ENCODE peak calls at places on chromosomes 16 and 17, in nine cellular contexts. U is cardiac muscle cell; Z is CD8-positive, alpha-beta memory T cell; R is neuronal stem cell; K is colonic mucosa; H is GM23338; F is IMR-90; D is ovary; L is neural progenitor cell. W is an unnamed sample. For H3K4me1 and H3K36me3, the result is how much of the 10 kb centered on the place peaks cover.

GRCh38 chr17:33892677-33893076 is 362.4 kb upstream of the CCL2 start:
- DNase-seq in L (peak), U (no peak), D (no peak), H (no peak), K (no peak), Z (no peak), R (no peak), F (no peak), W (no peak)

GRCh38 chr17:40678902-40679522 is 14.0 kb upstream of the KRT222 start:
- DNase-seq in K (no peak), L (no peak), D (no peak), R (no peak), U (no peak), H (no peak), F (no peak), Z (no peak), W (no peak)

GRCh38 chr17:4185656-4186055 is 42.7 kb downstream of the CYB5D2 start:
- DNase-seq in R (no peak), K (no peak), F (no peak), D (no peak), L (no peak), Z (no peak), U (no peak), H (no peak), W (peak)

GRCh38 chr17:43315858-43316521 is 82.2 kb upstream of the RNU2-1 start:
- DNase-seq in L (no peak), R (no peak), H (no peak), K (no peak), F (no peak), U (no peak), D (no peak), Z (no peak), W (no peak)

GRCh38 chr17:79714129-79714528 is 16.6 kb upstream of the ENPP7 start:
- DNase-seq in K (no peak), L (no peak), U (no peak), H (no peak), R (no peak), Z (no peak), D (no peak), F (no peak), W (no peak)

GRCh38 chr17:7846765-7847661 is 7.9 kb upstream of the TMEM88 start:
- DNase-seq in Z (no peak), F (no peak), U (no peak), D (peak), H (peak), L (no peak), R (no peak), K (no peak), W (peak)

GRCh38 chr17:29235904-29236303 is 10.8 kb upstream of the CRYBA1 start:
- DNase-seq in U (no peak), K (no peak), R (no peak), F (no peak), L (no peak), D (no peak), Z (no peak), H (no peak), W (no peak)

GRCh38 chr16:86740298-86740697 is 161.9 kb downstream of the FOXL1 start:
- DNase-seq in Z (no peak), L (no peak), H (no peak), F (no peak), D (no peak), R (no peak), K (no peak), U (no peak), W (no peak)

GRCh38 chr17:63356275-63356905 is 89.7 kb downstream of the CYB561 start:
- DNase-seq in H (no peak), F (peak), R (no peak), D (no peak), U (no peak), K (no peak), L (no peak), Z (no peak), W (no peak)

GRCh38 chr17:45353047-45353446 is 36.2 kb upstream of the MAP3K14 start:
- DNase-seq in U (no peak), Z (no peak), L (no peak), R (no peak), F (no peak), H (no peak), D (no peak), K (no peak), W (peak)

GRCh38 chr17:47829870-47830269 is 1.5 kb downstream of the MRPL10 start:
- DNase-seq in H (no peak), F (no peak), K (no peak), R (no peak), L (no peak), Z (peak), D (no peak), U (no peak), W (no peak)

GRCh38 chr17:179721-180379 is 1.6 kb downstream of the DOC2B start:
- DNase-seq in F (no peak), D (no peak), R (no peak), U (no peak), K (no peak), H (peak), Z (no peak), L (peak), W (no peak)

GRCh38 chr16:24255446-24256352 is at the start of gene CACNG3:
- DNase-seq in Z (peak), K (peak), U (peak), R (peak), L (peak), H (peak), F (peak), D (no peak), W (peak)

GRCh38 chr17:16217002-16217635 is at the start of gene PIGL:
- DNase-seq in K (peak), U (peak), R (peak), F (peak), L (peak), H (peak), D (peak), Z (peak), W (peak)

GRCh38 chr16:25027781-25028180 is 12.6 kb upstream of the ARHGAP17 start:
- DNase-seq in R (no peak), F (no peak), H (no peak), D (no peak), U (no peak), Z (no peak), L (no peak), K (no peak), W (no peak)

GRCh38 chr17:34980681-34981537 is 597 bp downstream of the LIG3 start:
- DNase-seq in R (peak), H (peak), F (peak), L (peak), Z (peak), U (peak), D (peak), K (peak), W (peak)

GRCh38 chr17:69047368-69048263 is 13.1 kb downstream of the ABCA9 start:
- DNase-seq in U (peak), Z (no peak), H (no peak), D (peak), R (no peak), K (peak), F (peak), L (no peak), W (no peak)

GRCh38 chr17:49260011-49260921 is 29.7 kb upstream of the PHOSPHO1 start:
- DNase-seq in Z (peak), R (peak), H (peak), F (peak), K (peak), U (peak), D (peak), L (peak), W (peak)

GRCh38 chr17:57553991-57554825 is 190.9 kb downstream of the CCDC182 start:
- DNase-seq in U (peak), R (peak), D (no peak), F (peak), Z (no peak), K (no peak), H (peak), L (peak), W (no peak)

GRCh38 chr16:17578921-17579876 is 108.4 kb upstream of the XYLT1 start:
- DNase-seq in D (peak), U (peak), F (peak), Z (peak), L (peak), R (peak), K (peak), H (peak), W (no peak)

GRCh38 chr17:46977750-46978488 is 1.1 kb downstream of the RPRML start:
- DNase-seq in K (no peak), D (no peak), H (no peak), L (peak), U (no peak), Z (no peak), F (no peak), R (no peak), W (no peak)

GRCh38 chr17:57842280-57842679 is 7.6 kb downstream of the MRPS23 start:
- DNase-seq in F (no peak), Z (no peak), R (no peak), U (no peak), K (no peak), H (no peak), D (no peak), L (no peak), W (no peak)

GRCh38 chr17:27862848-27863247 is 30.3 kb downstream of the LYRM9 start:
- DNase-seq in L (no peak), D (no peak), K (no peak), H (no peak), R (no peak), Z (no peak), U (no peak), F (no peak), W (no peak)

GRCh38 chr16:48102083-48103008 is 53.4 kb downstream of the ABCC12 start:
- DNase-seq in K (no peak), Z (no peak), F (no peak), H (no peak), D (no peak), L (no peak), R (no peak), U (no peak), W (no peak)

GRCh38 chr17:29572691-29573557 is 4.4 kb downstream of the TP53I13 start:
- DNase-seq in R (peak), L (peak), Z (peak), F (peak), U (peak), K (peak), D (peak), H (peak), W (peak)

GRCh38 chr17:50352072-50352692 is 6.3 kb downstream of the XYLT2 start:
- DNase-seq in R (no peak), D (peak), U (no peak), H (no peak), F (no peak), Z (no peak), L (no peak), K (no peak), W (peak)
- H3K27ac ChIP-seq in R (no peak), D (no peak), U (no peak), H (no peak), F (no peak), Z (no peak), L (no peak), K (no peak), W (no peak)

GRCh38 chr16:55465077-55465896 is 13.7 kb upstream of the MMP2 start:
- DNase-seq in L (peak), H (peak), K (peak), Z (peak), D (peak), U (peak), F (peak), R (peak), W (peak)

GRCh38 chr16:55468352-55468990 is 10.5 kb upstream of the MMP2 start:
- DNase-seq in U (no peak), K (no peak), L (no peak), R (no peak), H (no peak), Z (no peak), D (no peak), F (no peak), W (no peak)

GRCh38 chr16:55466209-55466608 is 12.8 kb upstream of the MMP2 start:
- DNase-seq in R (no peak), K (no peak), F (no peak), H (no peak), Z (no peak), L (no peak), D (no peak), U (no peak), W (no peak)

GRCh38 chr16:55469821-55470532 is 9.0 kb upstream of the MMP2 start:
- DNase-seq in F (no peak), K (no peak), L (peak), U (no peak), H (peak), Z (no peak), R (no peak), D (no peak), W (no peak)

GRCh38 chr16:55467898-55468297 is 11.1 kb upstream of the MMP2 start:
- DNase-seq in R (no peak), D (no peak), K (no peak), Z (no peak), L (no peak), U (no peak), H (peak), F (no peak), W (no peak)
- H3K4me1 ChIP-seq in R (under half), D (under half), K (under half), Z (under half), L (under half), U (under half), H (under half), F (under half), W (under half)

GRCh38 chr16:21962475-21962874 is 9.3 kb downstream of the UQCRC2 start:
- DNase-seq in D (no peak), K (no peak), Z (no peak), H (no peak), U (no peak), F (no peak), R (no peak), L (no peak), W (no peak)

GRCh38 chr16:21964353-21964752 is 11.2 kb downstream of the UQCRC2 start:
- DNase-seq in R (no peak), U (no peak), F (no peak), D (no peak), L (no peak), H (no peak), K (no peak), Z (no peak), W (no peak)

GRCh38 chr16:21963887-21964286 is 10.7 kb downstream of the UQCRC2 start:
- DNase-seq in L (no peak), Z (no peak), H (no peak), F (no peak), U (no peak), R (no peak), D (no peak), K (no peak), W (no peak)

GRCh38 chr16:21957687-21958346 is 4.7 kb downstream of the UQCRC2 start:
- DNase-seq in L (no peak), R (no peak), K (no peak), D (no peak), H (no peak), F (no peak), U (no peak), Z (no peak), W (no peak)

DNA sequence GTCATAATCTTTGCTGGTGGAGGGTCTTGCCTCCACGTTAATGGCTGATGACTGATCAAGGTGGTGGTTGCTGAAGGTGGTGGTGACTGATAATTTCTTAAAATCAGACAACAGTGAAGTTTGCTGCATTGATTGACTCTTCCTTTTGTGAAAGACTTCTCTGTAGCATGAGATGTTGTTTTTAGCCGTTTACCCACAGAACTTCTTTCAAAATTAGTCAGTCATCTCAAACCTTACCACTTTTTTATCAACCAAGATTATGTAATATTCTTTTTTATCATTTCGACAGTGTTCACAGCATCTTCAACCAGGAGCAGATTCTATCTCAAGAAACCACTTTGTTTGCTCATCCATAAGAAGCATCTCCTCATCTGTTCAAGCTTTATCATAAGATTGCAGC is 5.9 kb downstream of the UQCRC2 start:
- DNase-seq in U (no peak), K (no peak), L (no peak), D (no peak), F (no peak), Z (no peak), H (no peak), R (no peak), W (no peak)
- H3K36me3 ChIP-seq in U (half or more), K (half or more), L (under half), D (under half), F (under half), Z (under half), H (half or more), R (half or more), W (half or more)

DNA sequence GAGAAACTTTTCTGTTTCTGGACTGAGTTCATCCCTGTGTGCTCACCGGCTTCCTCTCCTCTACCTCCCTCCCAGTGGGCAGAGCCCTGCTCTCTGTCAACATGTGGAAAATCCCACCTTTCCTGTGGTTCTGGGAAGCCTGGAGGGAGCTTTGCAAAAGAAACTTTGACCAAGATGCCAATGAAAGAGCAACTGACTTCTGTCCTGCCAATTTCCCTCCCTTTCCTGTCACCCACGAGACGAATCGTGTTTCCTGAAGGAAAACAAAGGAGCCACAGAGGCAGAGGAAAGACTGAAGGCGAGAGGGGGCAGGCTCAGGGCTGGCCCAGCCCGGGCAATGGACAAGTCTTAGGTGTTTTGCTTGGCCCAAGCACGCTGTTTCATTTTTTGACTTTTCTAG is 82.8 kb downstream of the PLCG2 start:
- DNase-seq in D (no peak), R (no peak), Z (no peak), H (no peak), U (no peak), L (no peak), F (no peak), K (no peak), W (no peak)
- H3K27ac ChIP-seq in D (no peak), R (no peak), Z (no peak), H (no peak), U (no peak), L (no peak), F (no peak), K (no peak), W (peak)

GRCh38 chr16:56838622-56839337 is 26.2 kb upstream of the SLC12A3 start:
- DNase-seq in D (no peak), U (no peak), Z (no peak), H (no peak), K (no peak), F (no peak), R (no peak), L (no peak), W (no peak)

GRCh38 chr16:56832768-56833167 is 32.2 kb upstream of the SLC12A3 start:
- DNase-seq in F (no peak), K (no peak), D (no peak), U (no peak), H (no peak), L (no peak), R (no peak), Z (no peak), W (no peak)

GRCh38 chr16:56835330-56835729 is 29.7 kb upstream of the SLC12A3 start:
- DNase-seq in D (no peak), R (no peak), K (no peak), F (no peak), L (no peak), Z (no peak), U (no peak), H (no peak), W (no peak)

GRCh38 chr16:56833243-56833970 is 31.6 kb upstream of the SLC12A3 start:
- DNase-seq in Z (no peak), R (no peak), K (no peak), L (no peak), F (no peak), H (no peak), D (no peak), U (no peak), W (no peak)

GRCh38 chr16:56836410-56836834 is 28.6 kb upstream of the SLC12A3 start:
- DNase-seq in L (no peak), F (no peak), K (no peak), U (no peak), H (no peak), R (no peak), D (no peak), Z (no peak), W (no peak)
- H3K4me1 ChIP-seq in L (under half), F (under half), K (under half), U (under half), H (under half), R (under half), D (under half), Z (under half), W (under half)

DNA sequence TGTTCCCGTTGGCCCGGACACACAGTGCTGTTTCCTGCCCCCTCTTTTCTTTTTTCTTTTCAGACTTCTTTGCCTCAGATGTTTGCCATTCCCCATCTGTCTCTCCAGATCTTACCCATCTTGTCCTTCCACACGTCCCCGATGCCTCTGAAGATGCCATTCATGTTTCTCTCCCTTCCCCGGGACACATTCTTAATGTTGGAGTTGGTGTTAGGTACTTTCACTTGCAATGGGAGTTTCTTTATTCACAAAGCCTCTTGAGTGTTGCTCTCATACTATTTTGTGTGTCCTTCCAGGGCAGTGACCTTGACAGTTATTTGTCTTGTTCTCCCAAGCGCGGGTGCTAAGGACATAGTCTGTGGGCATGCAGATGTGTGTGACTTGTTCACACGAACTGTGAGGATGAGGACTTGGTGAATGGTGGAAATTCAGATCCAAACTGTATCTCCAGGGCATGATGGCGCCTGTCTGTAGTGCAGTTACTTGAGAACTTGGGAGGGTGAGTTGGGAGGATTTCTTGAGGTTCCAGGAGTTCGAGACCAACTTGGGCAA is 8.3 kb downstream of the SEC14L1 start:
- DNase-seq in U (no peak), D (no peak), K (no peak), R (no peak), L (no peak), F (no peak), H (no peak), Z (no peak), W (no peak)
- H3K36me3 ChIP-seq in U (under half), D (under half), K (under half), R (half or more), L (under half), F (under half), H (under half), Z (under half), W (under half)

DNA sequence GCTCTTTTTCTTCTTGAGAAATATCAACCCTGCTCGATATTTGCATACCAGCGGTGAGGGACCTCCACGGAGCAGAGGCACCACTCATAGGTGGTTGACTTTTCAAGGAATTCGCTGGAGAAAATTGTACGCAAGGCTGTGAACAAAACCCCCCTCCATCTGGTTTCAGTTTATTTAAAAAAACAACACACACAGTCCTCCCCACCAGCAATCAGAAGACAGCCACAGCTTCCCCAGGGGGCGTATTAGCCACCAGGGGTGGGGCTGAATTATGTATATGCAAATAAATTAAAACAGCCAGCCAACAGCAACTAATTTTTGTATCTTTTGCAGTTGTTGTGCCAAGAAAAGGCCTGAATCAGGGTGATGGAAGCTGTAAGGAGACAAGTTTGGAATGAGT is 5.9 kb upstream of the HSD11B2 start:
- DNase-seq in K (no peak), D (no peak), U (no peak), L (no peak), R (no peak), H (no peak), F (no peak), Z (no peak), W (no peak)
- H3K27ac ChIP-seq in K (no peak), D (no peak), U (no peak), L (no peak), R (no peak), H (peak), F (no peak), Z (no peak), W (no peak)

W was measured in upper lobe of right lung.